ENCODE peak calls at places on chromosomes 2 and 18, in nine cellular contexts. One of them, this sample, is unnamed.

GRCh38 chr2:39919511-39920317 is 140.7 kb upstream of the THUMPD2 start:
- DNase-seq in non-pigmented ciliary epithelial cell: no peak
- DNase-seq in stimulated activated naive CD8-positive, alpha-beta T cell treated with anti-CD3 and anti-CD28 coated beads, Interleukin-15, Interleukin-2, amounts not matched to agents 100 U/mL and 50 U/mL, for 24 hours: no peak
- DNase-seq in lung: no peak
- DNase-seq in thyroid gland: no peak
- DNase-seq in sigmoid colon: peak
- DNase-seq in progenitor cell of endocrine pancreas: no peak
- DNase-seq in activated naive CD4-positive, alpha-beta T cell treated with anti-CD3 and anti-CD28 coated beads, Interleukin-2, amount 50 U/mL, for 16 hours: no peak
- DNase-seq in adipocyte: no peak
- DNase-seq in this sample: no peak

GRCh38 chr18:52484977-52485376 is 145.0 kb downstream of the DCC start:
- DNase-seq in progenitor cell of endocrine pancreas: no peak
- DNase-seq in lung: no peak
- DNase-seq in non-pigmented ciliary epithelial cell: no peak
- DNase-seq in thyroid gland: no peak
- DNase-seq in activated naive CD4-positive, alpha-beta T cell treated with anti-CD3 and anti-CD28 coated beads, Interleukin-2, amount 50 U/mL, for 16 hours: no peak
- DNase-seq in stimulated activated naive CD8-positive, alpha-beta T cell treated with anti-CD3 and anti-CD28 coated beads, Interleukin-15, Interleukin-2, amounts not matched to agents 100 U/mL and 50 U/mL, for 24 hours: no peak
- DNase-seq in sigmoid colon: no peak
- DNase-seq in adipocyte: peak
- DNase-seq in this sample: no peak

GRCh38 chr2:239758325-239758877 is 266.7 kb downstream of the NDUFA10 start:
- DNase-seq in progenitor cell of endocrine pancreas: no peak
- DNase-seq in adipocyte: no peak
- DNase-seq in sigmoid colon: no peak
- DNase-seq in lung: no peak
- DNase-seq in activated naive CD4-positive, alpha-beta T cell treated with anti-CD3 and anti-CD28 coated beads, Interleukin-2, amount 50 U/mL, for 16 hours: no peak
- DNase-seq in stimulated activated naive CD8-positive, alpha-beta T cell treated with anti-CD3 and anti-CD28 coated beads, Interleukin-15, Interleukin-2, amounts not matched to agents 100 U/mL and 50 U/mL, for 24 hours: no peak
- DNase-seq in thyroid gland: no peak
- DNase-seq in non-pigmented ciliary epithelial cell: no peak
- DNase-seq in this sample: no peak

GRCh38 chr18:76476665-76477561 is 18.1 kb downstream of the ZNF516 start:
- DNase-seq in adipocyte: peak
- DNase-seq in non-pigmented ciliary epithelial cell: peak
- DNase-seq in progenitor cell of endocrine pancreas: no peak
- DNase-seq in activated naive CD4-positive, alpha-beta T cell treated with anti-CD3 and anti-CD28 coated beads, Interleukin-2, amount 50 U/mL, for 16 hours: no peak
- DNase-seq in sigmoid colon: no peak
- DNase-seq in thyroid gland: no peak
- DNase-seq in stimulated activated naive CD8-positive, alpha-beta T cell treated with anti-CD3 and anti-CD28 coated beads, Interleukin-15, Interleukin-2, amounts not matched to agents 100 U/mL and 50 U/mL, for 24 hours: no peak
- DNase-seq in lung: no peak
- DNase-seq in this sample: peak

GRCh38 chr18:5510109-5510846 is 33.5 kb downstream of the EPB41L3 start:
- DNase-seq in non-pigmented ciliary epithelial cell: no peak
- DNase-seq in thyroid gland: no peak
- DNase-seq in adipocyte: no peak
- DNase-seq in lung: no peak
- DNase-seq in stimulated activated naive CD8-positive, alpha-beta T cell treated with anti-CD3 and anti-CD28 coated beads, Interleukin-15, Interleukin-2, amounts not matched to agents 100 U/mL and 50 U/mL, for 24 hours: no peak
- DNase-seq in activated naive CD4-positive, alpha-beta T cell treated with anti-CD3 and anti-CD28 coated beads, Interleukin-2, amount 50 U/mL, for 16 hours: no peak
- DNase-seq in sigmoid colon: no peak
- DNase-seq in progenitor cell of endocrine pancreas: no peak
- DNase-seq in this sample: no peak

GRCh38 chr2:223954401-223954800 is 2.9 kb upstream of the MRPL44 start:
- DNase-seq in progenitor cell of endocrine pancreas: no peak
- DNase-seq in activated naive CD4-positive, alpha-beta T cell treated with anti-CD3 and anti-CD28 coated beads, Interleukin-2, amount 50 U/mL, for 16 hours: no peak
- DNase-seq in stimulated activated naive CD8-positive, alpha-beta T cell treated with anti-CD3 and anti-CD28 coated beads, Interleukin-15, Interleukin-2, amounts not matched to agents 100 U/mL and 50 U/mL, for 24 hours: no peak
- DNase-seq in non-pigmented ciliary epithelial cell: no peak
- DNase-seq in sigmoid colon: no peak
- DNase-seq in thyroid gland: no peak
- DNase-seq in lung: no peak
- DNase-seq in adipocyte: peak
- DNase-seq in this sample: peak

GRCh38 chr18:76388891-76389423 is 106.1 kb downstream of the ZNF516 start:
- DNase-seq in non-pigmented ciliary epithelial cell: no peak
- DNase-seq in sigmoid colon: peak
- DNase-seq in adipocyte: no peak
- DNase-seq in progenitor cell of endocrine pancreas: no peak
- DNase-seq in thyroid gland: no peak
- DNase-seq in stimulated activated naive CD8-positive, alpha-beta T cell treated with anti-CD3 and anti-CD28 coated beads, Interleukin-15, Interleukin-2, amounts not matched to agents 100 U/mL and 50 U/mL, for 24 hours: no peak
- DNase-seq in activated naive CD4-positive, alpha-beta T cell treated with anti-CD3 and anti-CD28 coated beads, Interleukin-2, amount 50 U/mL, for 16 hours: no peak
- DNase-seq in lung: no peak
- DNase-seq in this sample: no peak

GRCh38 chr2:120012363-120012762 is 514 bp upstream of the EPB41L5 start:
- DNase-seq in progenitor cell of endocrine pancreas: no peak
- DNase-seq in thyroid gland: no peak
- DNase-seq in adipocyte: no peak
- DNase-seq in non-pigmented ciliary epithelial cell: no peak
- DNase-seq in stimulated activated naive CD8-positive, alpha-beta T cell treated with anti-CD3 and anti-CD28 coated beads, Interleukin-15, Interleukin-2, amounts not matched to agents 100 U/mL and 50 U/mL, for 24 hours: no peak
- DNase-seq in sigmoid colon: no peak
- DNase-seq in activated naive CD4-positive, alpha-beta T cell treated with anti-CD3 and anti-CD28 coated beads, Interleukin-2, amount 50 U/mL, for 16 hours: no peak
- DNase-seq in lung: no peak
- DNase-seq in this sample: no peak

GRCh38 chr2:228548230-228548629 is 366.7 kb upstream of the SPHKAP start:
- DNase-seq in stimulated activated naive CD8-positive, alpha-beta T cell treated with anti-CD3 and anti-CD28 coated beads, Interleukin-15, Interleukin-2, amounts not matched to agents 100 U/mL and 50 U/mL, for 24 hours: no peak
- DNase-seq in activated naive CD4-positive, alpha-beta T cell treated with anti-CD3 and anti-CD28 coated beads, Interleukin-2, amount 50 U/mL, for 16 hours: no peak
- DNase-seq in lung: no peak
- DNase-seq in adipocyte: peak
- DNase-seq in non-pigmented ciliary epithelial cell: no peak
- DNase-seq in progenitor cell of endocrine pancreas: no peak
- DNase-seq in sigmoid colon: no peak
- DNase-seq in thyroid gland: no peak
- DNase-seq in this sample: no peak

GRCh38 chr18:58785171-58785805 is 79.4 kb upstream of the ZNF532 start:
- DNase-seq in thyroid gland: no peak
- DNase-seq in sigmoid colon: no peak
- DNase-seq in non-pigmented ciliary epithelial cell: no peak
- DNase-seq in adipocyte: peak
- DNase-seq in stimulated activated naive CD8-positive, alpha-beta T cell treated with anti-CD3 and anti-CD28 coated beads, Interleukin-15, Interleukin-2, amounts not matched to agents 100 U/mL and 50 U/mL, for 24 hours: no peak
- DNase-seq in activated naive CD4-positive, alpha-beta T cell treated with anti-CD3 and anti-CD28 coated beads, Interleukin-2, amount 50 U/mL, for 16 hours: no peak
- DNase-seq in lung: peak
- DNase-seq in progenitor cell of endocrine pancreas: no peak
- DNase-seq in this sample: peak

GRCh38 chr2:119415630-119416029 is 16.0 kb upstream of the TMEM37 start:
- DNase-seq in stimulated activated naive CD8-positive, alpha-beta T cell treated with anti-CD3 and anti-CD28 coated beads, Interleukin-15, Interleukin-2, amounts not matched to agents 100 U/mL and 50 U/mL, for 24 hours: no peak
- DNase-seq in progenitor cell of endocrine pancreas: no peak
- DNase-seq in non-pigmented ciliary epithelial cell: no peak
- DNase-seq in sigmoid colon: no peak
- DNase-seq in lung: no peak
- DNase-seq in adipocyte: no peak
- DNase-seq in activated naive CD4-positive, alpha-beta T cell treated with anti-CD3 and anti-CD28 coated beads, Interleukin-2, amount 50 U/mL, for 16 hours: no peak
- DNase-seq in thyroid gland: no peak
- DNase-seq in this sample: no peak

GRCh38 chr18:75210274-75211001 is at the start of gene TSHZ1:
- DNase-seq in adipocyte: peak
- DNase-seq in progenitor cell of endocrine pancreas: no peak
- DNase-seq in stimulated activated naive CD8-positive, alpha-beta T cell treated with anti-CD3 and anti-CD28 coated beads, Interleukin-15, Interleukin-2, amounts not matched to agents 100 U/mL and 50 U/mL, for 24 hours: peak
- DNase-seq in thyroid gland: peak
- DNase-seq in activated naive CD4-positive, alpha-beta T cell treated with anti-CD3 and anti-CD28 coated beads, Interleukin-2, amount 50 U/mL, for 16 hours: peak
- DNase-seq in lung: peak
- DNase-seq in non-pigmented ciliary epithelial cell: peak
- DNase-seq in sigmoid colon: peak
- DNase-seq in this sample: peak

GRCh38 chr2:170235860-170236638 is 58.1 kb downstream of the MYO3B start:
- DNase-seq in stimulated activated naive CD8-positive, alpha-beta T cell treated with anti-CD3 and anti-CD28 coated beads, Interleukin-15, Interleukin-2, amounts not matched to agents 100 U/mL and 50 U/mL, for 24 hours: peak
- DNase-seq in non-pigmented ciliary epithelial cell: no peak
- DNase-seq in lung: no peak
- DNase-seq in sigmoid colon: no peak
- DNase-seq in thyroid gland: no peak
- DNase-seq in activated naive CD4-positive, alpha-beta T cell treated with anti-CD3 and anti-CD28 coated beads, Interleukin-2, amount 50 U/mL, for 16 hours: no peak
- DNase-seq in progenitor cell of endocrine pancreas: peak
- DNase-seq in adipocyte: peak
- DNase-seq in this sample: peak

GRCh38 chr18:63763831-63764600 is 11.2 kb upstream of the SERPINB7 start:
- DNase-seq in lung: no peak
- DNase-seq in adipocyte: peak
- DNase-seq in activated naive CD4-positive, alpha-beta T cell treated with anti-CD3 and anti-CD28 coated beads, Interleukin-2, amount 50 U/mL, for 16 hours: no peak
- DNase-seq in progenitor cell of endocrine pancreas: no peak
- DNase-seq in thyroid gland: no peak
- DNase-seq in stimulated activated naive CD8-positive, alpha-beta T cell treated with anti-CD3 and anti-CD28 coated beads, Interleukin-15, Interleukin-2, amounts not matched to agents 100 U/mL and 50 U/mL, for 24 hours: no peak
- DNase-seq in non-pigmented ciliary epithelial cell: no peak
- DNase-seq in sigmoid colon: no peak
- DNase-seq in this sample: no peak

GRCh38 chr2:57602738-57603137 is 443.9 kb upstream of the VRK2 start:
- DNase-seq in thyroid gland: no peak
- DNase-seq in lung: no peak
- DNase-seq in non-pigmented ciliary epithelial cell: no peak
- DNase-seq in progenitor cell of endocrine pancreas: no peak
- DNase-seq in adipocyte: no peak
- DNase-seq in activated naive CD4-positive, alpha-beta T cell treated with anti-CD3 and anti-CD28 coated beads, Interleukin-2, amount 50 U/mL, for 16 hours: no peak
- DNase-seq in sigmoid colon: no peak
- DNase-seq in stimulated activated naive CD8-positive, alpha-beta T cell treated with anti-CD3 and anti-CD28 coated beads, Interleukin-15, Interleukin-2, amounts not matched to agents 100 U/mL and 50 U/mL, for 24 hours: no peak
- DNase-seq in this sample: no peak

GRCh38 chr2:3505771-3506170 is 13.6 kb downstream of the ADI1 start:
- DNase-seq in stimulated activated naive CD8-positive, alpha-beta T cell treated with anti-CD3 and anti-CD28 coated beads, Interleukin-15, Interleukin-2, amounts not matched to agents 100 U/mL and 50 U/mL, for 24 hours: no peak
- DNase-seq in thyroid gland: no peak
- DNase-seq in sigmoid colon: no peak
- DNase-seq in lung: no peak
- DNase-seq in activated naive CD4-positive, alpha-beta T cell treated with anti-CD3 and anti-CD28 coated beads, Interleukin-2, amount 50 U/mL, for 16 hours: no peak
- DNase-seq in non-pigmented ciliary epithelial cell: no peak
- DNase-seq in progenitor cell of endocrine pancreas: no peak
- DNase-seq in adipocyte: no peak
- DNase-seq in this sample: no peak

GRCh38 chr2:191049728-191050639 is 36.0 kb upstream of the STAT1 start:
- DNase-seq in progenitor cell of endocrine pancreas: no peak
- DNase-seq in activated naive CD4-positive, alpha-beta T cell treated with anti-CD3 and anti-CD28 coated beads, Interleukin-2, amount 50 U/mL, for 16 hours: no peak
- DNase-seq in adipocyte: peak
- DNase-seq in non-pigmented ciliary epithelial cell: no peak
- DNase-seq in stimulated activated naive CD8-positive, alpha-beta T cell treated with anti-CD3 and anti-CD28 coated beads, Interleukin-15, Interleukin-2, amounts not matched to agents 100 U/mL and 50 U/mL, for 24 hours: no peak
- DNase-seq in sigmoid colon: peak
- DNase-seq in lung: no peak
- DNase-seq in thyroid gland: no peak
- DNase-seq in this sample: peak

GRCh38 chr2:237456200-237456731 is 30.8 kb upstream of the MLPH start:
- DNase-seq in non-pigmented ciliary epithelial cell: no peak
- DNase-seq in thyroid gland: no peak
- DNase-seq in progenitor cell of endocrine pancreas: no peak
- DNase-seq in adipocyte: peak
- DNase-seq in sigmoid colon: peak
- DNase-seq in stimulated activated naive CD8-positive, alpha-beta T cell treated with anti-CD3 and anti-CD28 coated beads, Interleukin-15, Interleukin-2, amounts not matched to agents 100 U/mL and 50 U/mL, for 24 hours: no peak
- DNase-seq in lung: no peak
- DNase-seq in activated naive CD4-positive, alpha-beta T cell treated with anti-CD3 and anti-CD28 coated beads, Interleukin-2, amount 50 U/mL, for 16 hours: no peak
- DNase-seq in this sample: peak

GRCh38 chr2:157839162-157839801 is 36.8 kb downstream of the ACVR1 start:
- DNase-seq in non-pigmented ciliary epithelial cell: no peak
- DNase-seq in activated naive CD4-positive, alpha-beta T cell treated with anti-CD3 and anti-CD28 coated beads, Interleukin-2, amount 50 U/mL, for 16 hours: no peak
- DNase-seq in progenitor cell of endocrine pancreas: peak
- DNase-seq in lung: no peak
- DNase-seq in thyroid gland: peak
- DNase-seq in sigmoid colon: no peak
- DNase-seq in stimulated activated naive CD8-positive, alpha-beta T cell treated with anti-CD3 and anti-CD28 coated beads, Interleukin-15, Interleukin-2, amounts not matched to agents 100 U/mL and 50 U/mL, for 24 hours: no peak
- DNase-seq in adipocyte: peak
- DNase-seq in this sample: peak

GRCh38 chr2:8962890-8963289 is 40.6 kb downstream of the MBOAT2 start:
- DNase-seq in thyroid gland: no peak
- DNase-seq in activated naive CD4-positive, alpha-beta T cell treated with anti-CD3 and anti-CD28 coated beads, Interleukin-2, amount 50 U/mL, for 16 hours: no peak
- DNase-seq in progenitor cell of endocrine pancreas: no peak
- DNase-seq in lung: no peak
- DNase-seq in non-pigmented ciliary epithelial cell: no peak
- DNase-seq in adipocyte: no peak
- DNase-seq in sigmoid colon: no peak
- DNase-seq in stimulated activated naive CD8-positive, alpha-beta T cell treated with anti-CD3 and anti-CD28 coated beads, Interleukin-15, Interleukin-2, amounts not matched to agents 100 U/mL and 50 U/mL, for 24 hours: no peak
- DNase-seq in this sample: no peak

GRCh38 chr2:9247786-9248185 is 41.2 kb downstream of the ASAP2 start:
- DNase-seq in adipocyte: no peak
- DNase-seq in activated naive CD4-positive, alpha-beta T cell treated with anti-CD3 and anti-CD28 coated beads, Interleukin-2, amount 50 U/mL, for 16 hours: no peak
- DNase-seq in sigmoid colon: no peak
- DNase-seq in thyroid gland: peak
- DNase-seq in progenitor cell of endocrine pancreas: no peak
- DNase-seq in non-pigmented ciliary epithelial cell: no peak
- DNase-seq in stimulated activated naive CD8-positive, alpha-beta T cell treated with anti-CD3 and anti-CD28 coated beads, Interleukin-15, Interleukin-2, amounts not matched to agents 100 U/mL and 50 U/mL, for 24 hours: no peak
- DNase-seq in lung: no peak
- DNase-seq in this sample: no peak

GRCh38 chr18:7459851-7460774 is 107.0 kb upstream of the PTPRM start:
- DNase-seq in non-pigmented ciliary epithelial cell: no peak
- DNase-seq in progenitor cell of endocrine pancreas: no peak
- DNase-seq in thyroid gland: no peak
- DNase-seq in sigmoid colon: peak
- DNase-seq in activated naive CD4-positive, alpha-beta T cell treated with anti-CD3 and anti-CD28 coated beads, Interleukin-2, amount 50 U/mL, for 16 hours: no peak
- DNase-seq in lung: no peak
- DNase-seq in stimulated activated naive CD8-positive, alpha-beta T cell treated with anti-CD3 and anti-CD28 coated beads, Interleukin-15, Interleukin-2, amounts not matched to agents 100 U/mL and 50 U/mL, for 24 hours: no peak
- DNase-seq in adipocyte: no peak
- DNase-seq in this sample: no peak

GRCh38 chr18:13543811-13544732 is 182.3 kb downstream of the FAM210A start:
- DNase-seq in adipocyte: no peak
- DNase-seq in stimulated activated naive CD8-positive, alpha-beta T cell treated with anti-CD3 and anti-CD28 coated beads, Interleukin-15, Interleukin-2, amounts not matched to agents 100 U/mL and 50 U/mL, for 24 hours: no peak
- DNase-seq in lung: no peak
- DNase-seq in activated naive CD4-positive, alpha-beta T cell treated with anti-CD3 and anti-CD28 coated beads, Interleukin-2, amount 50 U/mL, for 16 hours: no peak
- DNase-seq in progenitor cell of endocrine pancreas: no peak
- DNase-seq in sigmoid colon: no peak
- DNase-seq in thyroid gland: no peak
- DNase-seq in non-pigmented ciliary epithelial cell: no peak
- DNase-seq in this sample: no peak

GRCh38 chr18:68428666-68429065 is 286.2 kb downstream of the TMX3 start:
- DNase-seq in thyroid gland: no peak
- DNase-seq in adipocyte: no peak
- DNase-seq in stimulated activated naive CD8-positive, alpha-beta T cell treated with anti-CD3 and anti-CD28 coated beads, Interleukin-15, Interleukin-2, amounts not matched to agents 100 U/mL and 50 U/mL, for 24 hours: no peak
- DNase-seq in activated naive CD4-positive, alpha-beta T cell treated with anti-CD3 and anti-CD28 coated beads, Interleukin-2, amount 50 U/mL, for 16 hours: no peak
- DNase-seq in progenitor cell of endocrine pancreas: no peak
- DNase-seq in sigmoid colon: no peak
- DNase-seq in non-pigmented ciliary epithelial cell: no peak
- DNase-seq in lung: no peak
- DNase-seq in this sample: no peak

GRCh38 chr18:28689591-28689990 is 512.7 kb upstream of the CDH2 start:
- DNase-seq in activated naive CD4-positive, alpha-beta T cell treated with anti-CD3 and anti-CD28 coated beads, Interleukin-2, amount 50 U/mL, for 16 hours: no peak
- DNase-seq in thyroid gland: no peak
- DNase-seq in non-pigmented ciliary epithelial cell: no peak
- DNase-seq in sigmoid colon: no peak
- DNase-seq in lung: no peak
- DNase-seq in stimulated activated naive CD8-positive, alpha-beta T cell treated with anti-CD3 and anti-CD28 coated beads, Interleukin-15, Interleukin-2, amounts not matched to agents 100 U/mL and 50 U/mL, for 24 hours: no peak
- DNase-seq in progenitor cell of endocrine pancreas: no peak
- DNase-seq in adipocyte: no peak
- DNase-seq in this sample: no peak

GRCh38 chr18:37684590-37684989 is 119.0 kb upstream of the CELF4 start:
- DNase-seq in thyroid gland: no peak
- DNase-seq in progenitor cell of endocrine pancreas: no peak
- DNase-seq in adipocyte: no peak
- DNase-seq in non-pigmented ciliary epithelial cell: no peak
- DNase-seq in activated naive CD4-positive, alpha-beta T cell treated with anti-CD3 and anti-CD28 coated beads, Interleukin-2, amount 50 U/mL, for 16 hours: no peak
- DNase-seq in sigmoid colon: no peak
- DNase-seq in stimulated activated naive CD8-positive, alpha-beta T cell treated with anti-CD3 and anti-CD28 coated beads, Interleukin-15, Interleukin-2, amounts not matched to agents 100 U/mL and 50 U/mL, for 24 hours: no peak
- DNase-seq in lung: no peak
- DNase-seq in this sample: no peak

GRCh38 chr2:214628091-214628490 is 181.4 kb downstream of the BARD1 start:
- DNase-seq in adipocyte: no peak
- DNase-seq in lung: no peak
- DNase-seq in stimulated activated naive CD8-positive, alpha-beta T cell treated with anti-CD3 and anti-CD28 coated beads, Interleukin-15, Interleukin-2, amounts not matched to agents 100 U/mL and 50 U/mL, for 24 hours: no peak
- DNase-seq in activated naive CD4-positive, alpha-beta T cell treated with anti-CD3 and anti-CD28 coated beads, Interleukin-2, amount 50 U/mL, for 16 hours: no peak
- DNase-seq in non-pigmented ciliary epithelial cell: no peak
- DNase-seq in sigmoid colon: no peak
- DNase-seq in thyroid gland: no peak
- DNase-seq in progenitor cell of endocrine pancreas: no peak
- DNase-seq in this sample: peak

GRCh38 chr2:20141056-20141762 is 83.7 kb downstream of the SDC1 start:
- DNase-seq in sigmoid colon: peak
- DNase-seq in stimulated activated naive CD8-positive, alpha-beta T cell treated with anti-CD3 and anti-CD28 coated beads, Interleukin-15, Interleukin-2, amounts not matched to agents 100 U/mL and 50 U/mL, for 24 hours: no peak
- DNase-seq in progenitor cell of endocrine pancreas: no peak
- DNase-seq in non-pigmented ciliary epithelial cell: peak
- DNase-seq in lung: peak
- DNase-seq in adipocyte: peak
- DNase-seq in thyroid gland: peak
- DNase-seq in activated naive CD4-positive, alpha-beta T cell treated with anti-CD3 and anti-CD28 coated beads, Interleukin-2, amount 50 U/mL, for 16 hours: no peak
- DNase-seq in this sample: peak

GRCh38 chr2:61689526-61689925 is 151.4 kb upstream of the XPO1 start:
- DNase-seq in activated naive CD4-positive, alpha-beta T cell treated with anti-CD3 and anti-CD28 coated beads, Interleukin-2, amount 50 U/mL, for 16 hours: no peak
- DNase-seq in lung: no peak
- DNase-seq in progenitor cell of endocrine pancreas: no peak
- DNase-seq in adipocyte: peak
- DNase-seq in stimulated activated naive CD8-positive, alpha-beta T cell treated with anti-CD3 and anti-CD28 coated beads, Interleukin-15, Interleukin-2, amounts not matched to agents 100 U/mL and 50 U/mL, for 24 hours: no peak
- DNase-seq in sigmoid colon: no peak
- DNase-seq in non-pigmented ciliary epithelial cell: no peak
- DNase-seq in thyroid gland: no peak
- DNase-seq in this sample: no peak

GRCh38 chr18:26419746-26420145 is 128.6 kb downstream of the KCTD1 start:
- DNase-seq in adipocyte: no peak
- DNase-seq in thyroid gland: no peak
- DNase-seq in progenitor cell of endocrine pancreas: no peak
- DNase-seq in non-pigmented ciliary epithelial cell: no peak
- DNase-seq in sigmoid colon: peak
- DNase-seq in lung: no peak
- DNase-seq in stimulated activated naive CD8-positive, alpha-beta T cell treated with anti-CD3 and anti-CD28 coated beads, Interleukin-15, Interleukin-2, amounts not matched to agents 100 U/mL and 50 U/mL, for 24 hours: no peak
- DNase-seq in activated naive CD4-positive, alpha-beta T cell treated with anti-CD3 and anti-CD28 coated beads, Interleukin-2, amount 50 U/mL, for 16 hours: no peak
- DNase-seq in this sample: no peak

GRCh38 chr2:120511546-120512320 is 165.8 kb downstream of the INHBB start:
- DNase-seq in sigmoid colon: peak
- DNase-seq in thyroid gland: no peak
- DNase-seq in adipocyte: no peak
- DNase-seq in non-pigmented ciliary epithelial cell: no peak
- DNase-seq in progenitor cell of endocrine pancreas: no peak
- DNase-seq in activated naive CD4-positive, alpha-beta T cell treated with anti-CD3 and anti-CD28 coated beads, Interleukin-2, amount 50 U/mL, for 16 hours: no peak
- DNase-seq in stimulated activated naive CD8-positive, alpha-beta T cell treated with anti-CD3 and anti-CD28 coated beads, Interleukin-15, Interleukin-2, amounts not matched to agents 100 U/mL and 50 U/mL, for 24 hours: no peak
- DNase-seq in lung: no peak
- DNase-seq in this sample: no peak

This sample was measured in astrocyte of the cerebellum.